ENCODE peak calls at places on chromosomes 6 and 20, in nine cellular contexts. Q is breast epithelium, Y is vagina, F is GM12878, C is adrenal gland, T is ovary, K is uterus, W is sigmoid colon, X is H1. L is an unnamed sample. For H3K27me3, the result is how much of the 10 kb centered on the place peaks cover.

GRCh38 chr6:6006428-6007310 is at the start of gene NRN1:
- DNase-seq in F (no peak), Q (no peak), C (no peak), Y (no peak), K (no peak), X (peak), T (no peak), W (no peak), L (no peak)

GRCh38 chr20:2840967-2841531 is 504 bp downstream of the VPS16 start:
- DNase-seq in K (peak), T (peak), F (no peak), Y (no peak), X (peak), Q (no peak), C (peak), W (peak), L (peak)

GRCh38 chr20:32637738-32638137 is 36.0 kb downstream of the C20orf203 start:
- DNase-seq in C (no peak), T (no peak), Y (no peak), X (no peak), F (no peak), Q (no peak), W (no peak), K (no peak), L (no peak)

GRCh38 chr6:43771858-43772570 is 2.0 kb downstream of the VEGFA start:
- DNase-seq in W (peak), Y (no peak), T (peak), X (peak), F (no peak), Q (peak), C (peak), K (peak), L (peak)

GRCh38 chr6:7439243-7439642 is 49.6 kb downstream of the RIOK1 start:
- DNase-seq in X (no peak), Q (no peak), T (no peak), F (no peak), C (no peak), W (no peak), Y (no peak), K (no peak), L (no peak)

GRCh38 chr6:33621396-33622388 is 570 bp downstream of the ITPR3 start:
- DNase-seq in Q (no peak), K (peak), Y (peak), C (peak), W (peak), F (no peak), X (peak), T (peak), L (peak)

GRCh38 chr20:24052599-24053275 is 64.2 kb upstream of the GGTLC1 start:
- DNase-seq in W (no peak), T (no peak), C (no peak), K (no peak), X (no peak), Y (no peak), Q (no peak), F (no peak), L (no peak)

GRCh38 chr6:166520905-166521834 is 65.3 kb downstream of the RAMACL start:
- DNase-seq in X (no peak), Y (no peak), K (no peak), W (no peak), C (no peak), Q (no peak), T (no peak), F (no peak), L (no peak)

GRCh38 chr20:23037017-23037481 is 1.9 kb downstream of the SSTR4 start:
- DNase-seq in C (no peak), Q (no peak), T (no peak), K (no peak), W (no peak), Y (no peak), F (no peak), X (no peak), L (no peak)

GRCh38 chr6:17707371-17707651 is 586 bp upstream of the NUP153 start:
- DNase-seq in X (no peak), W (no peak), F (no peak), Y (no peak), K (no peak), Q (no peak), T (no peak), C (no peak), L (no peak)

GRCh38 chr6:15184441-15184861 is 61.4 kb upstream of the JARID2 start:
- DNase-seq in F (peak), Y (no peak), T (no peak), W (no peak), C (no peak), Q (no peak), K (no peak), X (no peak), L (no peak)

GRCh38 chr20:57465486-57465885 is 59.5 kb downstream of the CTCFL start:
- DNase-seq in C (no peak), X (no peak), T (no peak), W (no peak), Y (no peak), K (no peak), F (no peak), Q (no peak), L (no peak)

GRCh38 chr6:39130691-39131090 is 15.7 kb upstream of the SAYSD1 start:
- DNase-seq in W (no peak), T (no peak), C (no peak), K (no peak), F (no peak), X (no peak), Y (no peak), Q (no peak), L (no peak)

GRCh38 chr20:61346996-61347906 is 95.2 kb downstream of the CDH4 start:
- DNase-seq in T (no peak), X (no peak), F (no peak), Y (no peak), W (no peak), C (no peak), Q (no peak), K (no peak), L (no peak)

GRCh38 chr6:167793421-167793820 is 33.3 kb upstream of the AFDN start:
- DNase-seq in F (no peak), Q (no peak), T (no peak), X (no peak), W (no peak), C (no peak), K (no peak), Y (no peak), L (no peak)

GRCh38 chr6:68642081-68642480 is 7.0 kb downstream of the ADGRB3 start:
- DNase-seq in C (no peak), K (no peak), W (no peak), Q (no peak), T (no peak), Y (no peak), F (no peak), X (no peak), L (no peak)

GRCh38 chr20:36644032-36644712 is 1.8 kb downstream of the SLA2 start:
- DNase-seq in Q (no peak), Y (no peak), F (no peak), K (no peak), C (no peak), X (no peak), T (no peak), W (no peak), L (no peak)

GRCh38 chr6:10138917-10139316 is 276.0 kb downstream of the TFAP2A start:
- DNase-seq in X (no peak), Q (no peak), C (no peak), T (no peak), F (no peak), K (no peak), Y (no peak), W (no peak), L (no peak)

DNA sequence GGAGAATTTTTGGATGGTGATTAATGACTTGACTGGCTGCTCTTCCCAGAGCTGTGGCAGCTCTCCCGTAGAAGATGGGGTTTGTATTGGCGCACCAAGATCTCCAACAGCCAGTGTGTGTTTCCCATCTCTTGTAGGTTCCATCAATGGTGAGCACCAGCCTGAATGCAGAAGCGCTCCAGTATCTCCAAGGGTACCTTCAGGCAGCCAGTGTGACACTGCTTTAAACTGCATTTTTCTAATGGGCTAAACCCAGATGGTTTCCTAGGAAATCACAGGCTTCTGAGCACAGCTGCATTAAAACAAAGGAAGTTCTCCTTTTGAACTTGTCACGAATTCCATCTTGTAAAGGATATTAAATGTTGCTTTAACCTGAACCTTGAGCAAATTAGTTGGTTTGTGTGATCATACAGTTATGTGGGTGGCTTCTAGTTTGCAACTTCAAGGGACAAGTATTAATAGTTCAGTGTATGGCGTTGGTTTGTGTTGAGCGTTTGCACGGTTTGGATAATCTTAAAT is 50.2 kb downstream of the CSE1L start:
- DNase-seq in X (no peak), C (no peak), Q (no peak), K (no peak), F (no peak), Y (no peak), W (no peak), T (no peak), L (no peak)
- H3K27me3 ChIP-seq in X (under half), C (under half), Q (under half), K (under half), F (under half), Y (under half), W (under half), T (under half), L (under half)

GRCh38 chr20:25510202-25510601 is 75.1 kb downstream of the NINL start:
- DNase-seq in Q (no peak), X (no peak), C (no peak), K (no peak), W (no peak), T (no peak), Y (no peak), F (no peak), L (no peak)

GRCh38 chr20:25510721-25511120 is 74.6 kb downstream of the NINL start:
- DNase-seq in W (no peak), K (no peak), F (no peak), Q (no peak), X (no peak), T (no peak), Y (no peak), C (no peak), L (no peak)

GRCh38 chr20:25507385-25508082 is 77.8 kb downstream of the NINL start:
- DNase-seq in W (no peak), C (no peak), T (no peak), Y (no peak), X (no peak), F (no peak), Q (no peak), K (no peak), L (no peak)

GRCh38 chr20:25509084-25509483 is 76.2 kb downstream of the NINL start:
- DNase-seq in W (no peak), K (no peak), X (no peak), C (no peak), T (no peak), F (no peak), Y (no peak), Q (no peak), L (no peak)

DNA sequence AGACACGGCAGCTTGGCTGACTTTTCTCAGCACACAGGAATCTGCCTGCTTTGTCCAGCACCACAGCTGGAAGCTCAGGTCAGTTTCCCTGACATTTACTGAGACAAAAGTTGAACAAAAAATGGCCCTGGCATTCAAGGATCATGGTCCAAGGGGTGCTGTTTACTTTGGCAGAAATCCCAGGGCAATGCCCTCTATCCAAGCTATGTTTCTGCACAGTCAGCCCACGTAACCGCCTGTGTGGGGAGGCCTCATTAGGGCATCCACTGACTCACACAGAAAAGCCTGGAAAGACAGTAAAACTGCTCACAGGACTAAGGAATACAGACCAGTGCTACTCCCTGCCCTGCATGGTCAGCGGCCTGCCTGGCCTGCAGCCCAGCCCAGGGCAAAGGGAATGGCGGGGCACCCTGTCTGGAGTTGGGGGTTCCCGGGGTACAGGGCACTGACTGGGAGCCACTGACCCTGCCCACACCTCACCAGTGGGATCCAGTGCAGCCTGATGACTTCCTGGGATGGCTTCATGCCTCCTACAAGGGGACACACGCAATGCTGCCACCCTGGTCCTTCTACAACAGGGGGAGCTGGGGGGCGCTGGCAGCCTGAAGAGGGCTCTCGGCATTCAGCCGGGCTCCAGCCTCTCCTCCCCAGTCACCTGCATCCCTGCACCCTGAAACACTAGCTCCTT is 77.1 kb downstream of the NINL start:
- DNase-seq in K (no peak), W (no peak), F (no peak), X (no peak), T (peak), Q (no peak), Y (no peak), C (peak), L (peak)
- TF ChIP-seq POLR2A in K (no peak), W (no peak), F (no peak), X (no peak), T (no peak), Q (no peak), Y (no peak), C (peak), L (no peak)

GRCh38 chr6:29824144-29824543 is 3.5 kb upstream of the HLA-G start:
- DNase-seq in X (no peak), F (no peak), K (no peak), Q (no peak), T (no peak), Y (peak), C (no peak), W (no peak), L (no peak)
- H3K27me3 ChIP-seq in X (under half), F (under half), K (under half), Q (under half), T (under half), Y (under half), C (under half), W (under half), L (under half)

GRCh38 chr6:145735356-145736165 is at the start of gene EPM2A:
- DNase-seq in W (peak), K (peak), X (peak), Y (peak), C (peak), F (peak), T (peak), Q (peak), L (peak)
- TF ChIP-seq POLR2A in W (peak), K (peak), X (peak), Y (no peak), C (peak), F (peak), T (no peak), Q (peak), L (peak)

GRCh38 chr20:63361507-63362425 is 617 bp upstream of the CHRNA4 start:
- DNase-seq in C (no peak), X (peak), W (no peak), K (no peak), Q (no peak), T (no peak), F (no peak), Y (no peak), L (no peak)

GRCh38 chr20:63362426-63363009 is 1.4 kb upstream of the CHRNA4 start:
- DNase-seq in Q (no peak), W (no peak), F (no peak), K (no peak), Y (no peak), X (no peak), C (no peak), T (no peak), L (no peak)

GRCh38 chr20:63363981-63364536 is 2.9 kb upstream of the CHRNA4 start:
- DNase-seq in W (no peak), Y (no peak), K (no peak), Q (no peak), X (no peak), T (no peak), C (no peak), F (no peak), L (no peak)

GRCh38 chr20:63364801-63365585 is 3.8 kb upstream of the CHRNA4 start:
- DNase-seq in Y (no peak), W (no peak), F (no peak), K (no peak), Q (no peak), T (no peak), X (no peak), C (no peak), L (no peak)

DNA sequence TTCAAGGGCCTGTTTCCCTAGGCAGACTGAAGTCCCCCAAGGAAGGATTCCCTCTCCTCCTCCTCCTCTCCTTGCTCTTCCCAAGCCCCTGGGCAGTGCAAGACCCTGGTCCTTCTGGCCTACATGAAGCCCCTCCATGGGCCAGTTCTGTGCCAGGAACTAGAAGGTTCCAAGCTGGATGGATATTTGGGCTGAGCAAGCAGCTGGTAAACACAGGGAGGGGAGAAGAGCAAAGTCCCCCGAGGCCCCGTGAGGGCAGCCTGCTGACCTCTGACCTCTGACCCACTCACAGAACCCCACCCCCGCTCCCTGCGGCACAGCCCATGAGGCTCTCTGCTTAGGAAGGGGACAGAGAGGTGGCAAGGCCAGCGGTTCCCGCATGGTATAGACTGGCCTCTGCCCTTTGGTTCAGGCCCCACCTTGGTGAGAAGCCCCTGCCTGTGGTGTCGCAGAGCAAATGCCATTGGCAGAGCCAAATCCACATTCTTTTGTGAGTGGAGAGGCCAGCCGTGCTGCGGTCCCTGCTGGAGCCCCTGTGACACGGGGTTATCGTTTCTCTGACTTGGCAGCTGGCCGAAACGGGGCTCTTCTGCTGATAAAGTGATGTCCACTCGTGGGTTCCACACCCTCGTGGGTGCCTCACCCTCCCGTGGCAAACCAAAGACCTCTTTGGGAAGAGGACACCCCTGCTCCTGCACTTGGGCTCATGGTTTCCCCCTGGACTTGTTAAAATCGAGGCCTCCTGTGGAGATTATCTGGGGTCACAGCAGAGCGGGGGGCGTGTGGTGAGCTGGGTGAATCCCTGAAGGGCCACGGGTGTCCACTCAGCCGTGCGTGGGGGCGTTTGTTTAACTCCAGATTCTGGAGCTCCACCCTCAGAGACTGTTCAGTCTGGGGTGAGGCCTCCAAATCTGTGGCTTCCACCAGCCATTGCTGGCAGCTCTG is 2.1 kb upstream of the CHRNA4 start:
- DNase-seq in Q (no peak), X (no peak), K (no peak), F (no peak), Y (no peak), T (no peak), W (no peak), C (no peak), L (no peak)
- H3K27me3 ChIP-seq in Q (under half), X (under half), K (under half), F (under half), Y (under half), T (under half), W (half or more), C (under half), L (under half)

GRCh38 chr20:45890077-45890996 is 671 bp downstream of the NEURL2 start:
- DNase-seq in F (no peak), X (peak), W (peak), C (peak), Q (peak), Y (no peak), K (peak), T (peak), L (peak)
- TF ChIP-seq POLR2A in F (no peak), X (peak), W (no peak), C (no peak), Q (no peak), Y (no peak), K (no peak), T (peak), L (no peak)

GRCh38 chr20:54268941-54269340 is 61.1 kb downstream of the PFDN4 start:
- DNase-seq in T (no peak), Y (no peak), W (no peak), Q (no peak), C (no peak), X (no peak), F (no peak), K (no peak), L (no peak)
- H3K27me3 ChIP-seq in T (under half), Y (under half), W (under half), Q (under half), C (under half), X (under half), F (under half), K (under half), L (under half)

GRCh38 chr20:33646191-33646590 is 15.9 kb upstream of the C20orf144 start:
- DNase-seq in Q (no peak), K (no peak), Y (no peak), C (no peak), X (no peak), W (no peak), F (no peak), T (no peak), L (no peak)

GRCh38 chr20:33645421-33645820 is 16.7 kb upstream of the C20orf144 start:
- DNase-seq in T (no peak), X (no peak), C (no peak), K (no peak), Q (no peak), W (no peak), F (no peak), Y (no peak), L (no peak)

GRCh38 chr20:33649201-33649631 is 12.9 kb upstream of the C20orf144 start:
- DNase-seq in C (no peak), F (no peak), T (peak), W (peak), Q (no peak), Y (no peak), K (peak), X (no peak), L (no peak)

GRCh38 chr20:33648396-33649004 is 13.6 kb upstream of the C20orf144 start:
- DNase-seq in C (no peak), K (no peak), Y (no peak), Q (no peak), X (no peak), T (no peak), F (no peak), W (no peak), L (no peak)

DNA sequence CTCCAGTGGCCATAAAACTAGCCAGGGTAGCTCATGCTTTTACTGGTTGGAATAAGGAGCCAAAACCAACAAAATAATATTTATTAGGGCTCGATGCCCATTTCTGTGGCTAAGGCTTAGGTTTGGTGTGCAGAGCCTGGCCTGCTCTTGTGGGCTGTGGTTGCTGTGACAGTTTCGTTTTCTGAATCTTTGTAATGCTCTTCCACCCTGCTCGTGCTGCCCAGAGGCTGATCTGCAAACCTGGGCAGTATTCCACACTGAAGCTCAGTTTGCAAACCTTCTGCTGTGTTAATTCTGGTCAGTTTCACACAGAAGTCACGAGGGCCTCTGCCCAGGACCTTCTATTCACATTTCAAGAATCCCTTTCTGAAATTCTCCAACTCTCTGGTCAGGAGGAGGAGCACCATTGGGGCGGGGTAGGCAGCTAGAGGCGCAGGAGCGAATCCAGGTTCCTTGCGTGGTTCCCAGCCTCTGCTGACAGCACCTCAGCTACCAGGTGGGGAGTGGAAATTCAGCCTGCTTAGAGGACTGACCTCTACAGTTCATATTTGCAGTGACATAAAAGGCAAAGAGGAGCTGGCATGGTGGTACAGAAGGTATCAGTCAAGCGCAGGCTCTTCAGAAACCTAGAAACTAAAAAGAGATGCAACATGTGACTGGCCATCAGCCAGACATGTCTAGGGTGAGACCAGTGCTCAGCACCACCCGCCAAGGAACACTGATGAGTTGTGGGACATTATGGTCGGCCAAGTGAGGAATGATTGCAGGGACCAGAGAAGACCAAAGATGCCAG is 14.3 kb upstream of the C20orf144 start:
- DNase-seq in T (no peak), F (peak), Q (no peak), Y (no peak), W (no peak), X (no peak), K (no peak), C (no peak), L (peak)
- TF ChIP-seq POLR2A in T (no peak), F (no peak), Q (no peak), Y (no peak), W (no peak), X (no peak), K (no peak), C (no peak), L (no peak)

L was measured in body of pancreas.